ENCODE peak calls at places on chromosomes 6 and 20, in six cellular contexts. One of them, this sample, is unnamed.

GRCh38 chr6:46014511-46015118 is 1.0 kb downstream of the CLIC5 start:
- DNase-seq in H7: peak
- DNase-seq in stimulated activated CD8-positive, alpha-beta memory T cell treated with anti-CD3 and anti-CD28 coated beads, Interleukin-7, amount 100 ng/mL, for 1 hour: no peak
- DNase-seq in islet precursor cell: peak
- DNase-seq in Calu3: peak
- DNase-seq in H9: peak
- DNase-seq in this sample: no peak

GRCh38 chr6:169589293-169589692 is 112.5 kb downstream of the WDR27 start:
- DNase-seq in islet precursor cell: no peak
- DNase-seq in H9: no peak
- DNase-seq in stimulated activated CD8-positive, alpha-beta memory T cell treated with anti-CD3 and anti-CD28 coated beads, Interleukin-7, amount 100 ng/mL, for 1 hour: no peak
- DNase-seq in H7: no peak
- DNase-seq in Calu3: peak
- DNase-seq in this sample: no peak

GRCh38 chr6:36927691-36928546 is 26.6 kb upstream of the PI16 start:
- DNase-seq in Calu3: no peak
- DNase-seq in H7: no peak
- DNase-seq in islet precursor cell: peak
- DNase-seq in stimulated activated CD8-positive, alpha-beta memory T cell treated with anti-CD3 and anti-CD28 coated beads, Interleukin-7, amount 100 ng/mL, for 1 hour: no peak
- DNase-seq in H9: no peak
- DNase-seq in this sample: no peak

GRCh38 chr6:133286765-133287164 is 45.6 kb downstream of the EYA4 start:
- DNase-seq in stimulated activated CD8-positive, alpha-beta memory T cell treated with anti-CD3 and anti-CD28 coated beads, Interleukin-7, amount 100 ng/mL, for 1 hour: no peak
- DNase-seq in islet precursor cell: no peak
- DNase-seq in Calu3: peak
- DNase-seq in H7: peak
- DNase-seq in H9: no peak
- DNase-seq in this sample: no peak

GRCh38 chr6:8539446-8539845 is 104.1 kb upstream of the SLC35B3 start:
- DNase-seq in Calu3: no peak
- DNase-seq in islet precursor cell: no peak
- DNase-seq in stimulated activated CD8-positive, alpha-beta memory T cell treated with anti-CD3 and anti-CD28 coated beads, Interleukin-7, amount 100 ng/mL, for 1 hour: no peak
- DNase-seq in H7: peak
- DNase-seq in H9: no peak
- DNase-seq in this sample: no peak

GRCh38 chr6:134480593-134480992 is 162.7 kb upstream of the SGK1 start:
- DNase-seq in Calu3: peak
- DNase-seq in islet precursor cell: no peak
- DNase-seq in stimulated activated CD8-positive, alpha-beta memory T cell treated with anti-CD3 and anti-CD28 coated beads, Interleukin-7, amount 100 ng/mL, for 1 hour: no peak
- DNase-seq in H7: no peak
- DNase-seq in H9: no peak
- DNase-seq in this sample: no peak

GRCh38 chr6:41428402-41428994 is 93.1 kb downstream of the NCR2 start:
- DNase-seq in H7: no peak
- DNase-seq in Calu3: no peak
- DNase-seq in stimulated activated CD8-positive, alpha-beta memory T cell treated with anti-CD3 and anti-CD28 coated beads, Interleukin-7, amount 100 ng/mL, for 1 hour: no peak
- DNase-seq in islet precursor cell: no peak
- DNase-seq in H9: no peak
- DNase-seq in this sample: no peak

GRCh38 chr20:14947536-14947935 is 610.1 kb upstream of the FLRT3 start:
- DNase-seq in Calu3: no peak
- DNase-seq in H9: no peak
- DNase-seq in islet precursor cell: peak
- DNase-seq in stimulated activated CD8-positive, alpha-beta memory T cell treated with anti-CD3 and anti-CD28 coated beads, Interleukin-7, amount 100 ng/mL, for 1 hour: no peak
- DNase-seq in H7: no peak
- DNase-seq in this sample: no peak

GRCh38 chr6:71621918-71622519 is 264.3 kb upstream of the RIMS1 start:
- DNase-seq in Calu3: no peak
- DNase-seq in stimulated activated CD8-positive, alpha-beta memory T cell treated with anti-CD3 and anti-CD28 coated beads, Interleukin-7, amount 100 ng/mL, for 1 hour: no peak
- DNase-seq in islet precursor cell: no peak
- DNase-seq in H7: no peak
- DNase-seq in H9: no peak
- DNase-seq in this sample: no peak

GRCh38 chr20:36219671-36220220 is 16.5 kb upstream of the AAR2 start:
- DNase-seq in H7: no peak
- DNase-seq in stimulated activated CD8-positive, alpha-beta memory T cell treated with anti-CD3 and anti-CD28 coated beads, Interleukin-7, amount 100 ng/mL, for 1 hour: no peak
- DNase-seq in H9: no peak
- DNase-seq in Calu3: no peak
- DNase-seq in islet precursor cell: no peak
- DNase-seq in this sample: no peak

GRCh38 chr6:3388786-3389185 is 68.1 kb downstream of the SLC22A23 start:
- DNase-seq in islet precursor cell: no peak
- DNase-seq in H9: no peak
- DNase-seq in H7: no peak
- DNase-seq in stimulated activated CD8-positive, alpha-beta memory T cell treated with anti-CD3 and anti-CD28 coated beads, Interleukin-7, amount 100 ng/mL, for 1 hour: no peak
- DNase-seq in Calu3: no peak
- DNase-seq in this sample: no peak

GRCh38 chr6:63807056-63807455 is 171.5 kb downstream of the PHF3 start:
- DNase-seq in islet precursor cell: no peak
- DNase-seq in Calu3: no peak
- DNase-seq in H7: no peak
- DNase-seq in H9: no peak
- DNase-seq in stimulated activated CD8-positive, alpha-beta memory T cell treated with anti-CD3 and anti-CD28 coated beads, Interleukin-7, amount 100 ng/mL, for 1 hour: no peak
- DNase-seq in this sample: no peak

GRCh38 chr20:11976966-11977365 is 59.3 kb downstream of the BTBD3 start:
- DNase-seq in islet precursor cell: no peak
- DNase-seq in stimulated activated CD8-positive, alpha-beta memory T cell treated with anti-CD3 and anti-CD28 coated beads, Interleukin-7, amount 100 ng/mL, for 1 hour: no peak
- DNase-seq in H9: no peak
- DNase-seq in Calu3: no peak
- DNase-seq in H7: no peak
- DNase-seq in this sample: no peak

GRCh38 chr6:13680448-13680968 is 31.1 kb downstream of the RANBP9 start:
- DNase-seq in stimulated activated CD8-positive, alpha-beta memory T cell treated with anti-CD3 and anti-CD28 coated beads, Interleukin-7, amount 100 ng/mL, for 1 hour: no peak
- DNase-seq in H9: no peak
- DNase-seq in islet precursor cell: no peak
- DNase-seq in H7: no peak
- DNase-seq in Calu3: no peak
- DNase-seq in this sample: no peak

GRCh38 chr6:109260126-109260525 is 122.1 kb downstream of the CD164 start:
- DNase-seq in H7: no peak
- DNase-seq in H9: no peak
- DNase-seq in islet precursor cell: no peak
- DNase-seq in stimulated activated CD8-positive, alpha-beta memory T cell treated with anti-CD3 and anti-CD28 coated beads, Interleukin-7, amount 100 ng/mL, for 1 hour: no peak
- DNase-seq in Calu3: no peak
- DNase-seq in this sample: no peak

GRCh38 chr20:52469143-52469542 is 277.6 kb upstream of the ZFP64 start:
- DNase-seq in Calu3: no peak
- DNase-seq in islet precursor cell: no peak
- DNase-seq in stimulated activated CD8-positive, alpha-beta memory T cell treated with anti-CD3 and anti-CD28 coated beads, Interleukin-7, amount 100 ng/mL, for 1 hour: no peak
- DNase-seq in H7: no peak
- DNase-seq in H9: no peak
- DNase-seq in this sample: no peak

GRCh38 chr6:67433124-67433523 is 1202.0 kb upstream of the ADGRB3 start:
- DNase-seq in stimulated activated CD8-positive, alpha-beta memory T cell treated with anti-CD3 and anti-CD28 coated beads, Interleukin-7, amount 100 ng/mL, for 1 hour: no peak
- DNase-seq in islet precursor cell: no peak
- DNase-seq in H7: no peak
- DNase-seq in Calu3: no peak
- DNase-seq in H9: no peak
- DNase-seq in this sample: no peak

GRCh38 chr6:1786455-1787108 is 176.9 kb downstream of the FOXC1 start:
- DNase-seq in stimulated activated CD8-positive, alpha-beta memory T cell treated with anti-CD3 and anti-CD28 coated beads, Interleukin-7, amount 100 ng/mL, for 1 hour: no peak
- DNase-seq in H7: no peak
- DNase-seq in islet precursor cell: no peak
- DNase-seq in H9: no peak
- DNase-seq in Calu3: no peak
- DNase-seq in this sample: no peak

GRCh38 chr6:158338311-158339112 is 26.2 kb downstream of the TULP4 start:
- DNase-seq in H9: no peak
- DNase-seq in Calu3: peak
- DNase-seq in stimulated activated CD8-positive, alpha-beta memory T cell treated with anti-CD3 and anti-CD28 coated beads, Interleukin-7, amount 100 ng/mL, for 1 hour: no peak
- DNase-seq in islet precursor cell: no peak
- DNase-seq in H7: no peak
- DNase-seq in this sample: no peak

GRCh38 chr20:45218133-45218532 is 3.0 kb upstream of the SEMG2 start:
- DNase-seq in H9: no peak
- DNase-seq in H7: no peak
- DNase-seq in islet precursor cell: no peak
- DNase-seq in stimulated activated CD8-positive, alpha-beta memory T cell treated with anti-CD3 and anti-CD28 coated beads, Interleukin-7, amount 100 ng/mL, for 1 hour: no peak
- DNase-seq in Calu3: no peak
- DNase-seq in this sample: no peak